ENCODE peak calls at places on chromosome X, in six cellular contexts. Y is Calu3, E is ACHN, X is RPMI7951, A is stomach, H is myocyte. U is an unnamed sample.

GRCh38 chrX:103607385-103608304 is at the start of gene TCEAL3:
- DNase-seq in H (peak; percentile 45), Y (peak; percentile 41), E (peak; percentile 31), A (peak; percentile 57), X (peak; percentile 46), U (peak; percentile 61)

GRCh38 chrX:155148724-155149537 is 67.3 kb upstream of the VBP1 start:
- DNase-seq in E (peak; percentile 8), A (no peak), H (peak; percentile 8), Y (peak; percentile 38), X (peak; percentile 8), U (no peak)

GRCh38 chrX:39645059-39645895 is 452.5 kb downstream of the BCOR start:
- DNase-seq in A (no peak), Y (no peak), H (peak; percentile 59), X (peak; percentile 88), E (no peak), U (peak; percentile 53)

GRCh38 chrX:105475801-105476200 is 255.3 kb upstream of the TEX13A start:
- DNase-seq in Y (no peak), A (no peak), X (no peak), E (no peak), H (no peak), U (no peak)

GRCh38 chrX:77293331-77293995 is 153.7 kb upstream of the FGF16 start:
- DNase-seq in E (no peak), X (no peak), Y (no peak), H (no peak), A (no peak), U (no peak)

GRCh38 chrX:26347171-26347570 is 131.2 kb downstream of the MAGEB5 start:
- DNase-seq in H (no peak), X (no peak), E (no peak), A (no peak), Y (no peak), U (no peak)

GRCh38 chrX:86348669-86349068 is 200.4 kb downstream of the DACH2 start:
- DNase-seq in E (peak; percentile 1), H (no peak), A (no peak), X (no peak), Y (no peak), U (no peak)

GRCh38 chrX:134537179-134537945 is 77.4 kb downstream of the HPRT1 start:
- DNase-seq in H (peak; percentile 67), E (peak; percentile 76), A (no peak), Y (no peak), X (peak; percentile 93), U (no peak)

GRCh38 chrX:12949205-12949926 is 25.5 kb upstream of the TMSB4X start:
- DNase-seq in E (no peak), A (no peak), X (peak; percentile 64), Y (no peak), H (peak; percentile 40), U (no peak)

GRCh38 chrX:37666516-37666915 is 19.1 kb upstream of the XK start:
- DNase-seq in E (no peak), A (no peak), X (no peak), H (peak; percentile 23), Y (no peak), U (no peak)

U was measured in ureter.